ENCODE peak calls at places on chromosomes 4 and X, in four cellular contexts. S, R, G and X are unnamed samples.

GRCh38 chr4:13627185-13627605 is 330 bp downstream of the BOD1L1 start:
- DNase-seq in G (no peak), S (peak; percentile 16), R (no peak), X (peak; percentile 22)

GRCh38 chr4:6991771-6992557 is 51.2 kb upstream of the TADA2B start:
- DNase-seq in G (peak; percentile 59), R (no peak), S (peak; percentile 62), X (no peak)

GRCh38 chr4:16659120-16659519 is 239.3 kb downstream of the LDB2 start:
- DNase-seq in R (no peak), G (peak; percentile 76), S (no peak), X (no peak)

GRCh38 chr4:54913751-54914526 is 211.5 kb downstream of the KDR start:
- DNase-seq in G (no peak), R (no peak), S (no peak), X (no peak)

GRCh38 chr4:121192500-121192899 is 28.4 kb upstream of the TNIP3 start:
- DNase-seq in G (no peak), R (no peak), S (no peak), X (no peak)

GRCh38 chr4:5751918-5752802 is 41.2 kb downstream of the EVC start:
- DNase-seq in R (no peak), S (no peak), G (no peak), X (no peak)

GRCh38 chr4:184680698-184681097 is 31.2 kb downstream of the PRIMPOL start:
- DNase-seq in R (no peak), G (no peak), S (no peak), X (no peak)

GRCh38 chrX:13760428-13760827 is 25.9 kb downstream of the OFD1 start:
- DNase-seq in S (no peak), G (no peak), R (no peak), X (no peak)

GRCh38 chrX:111102636-111103035 is 6.6 kb downstream of the PAK3 start:
- DNase-seq in S (no peak), R (no peak), G (no peak), X (no peak)

GRCh38 chrX:73850124-73851013 is 287.4 kb downstream of the CHIC1 start:
- DNase-seq in S (peak; percentile 62), R (no peak), G (peak; percentile 25), X (no peak)

GRCh38 chrX:40423299-40423698 is 157.5 kb upstream of the ATP6AP2 start:
- DNase-seq in R (no peak), S (no peak), G (peak; percentile 18), X (no peak)

GRCh38 chr4:45629717-45630116 is 494.1 kb downstream of the GABRG1 start:
- DNase-seq in S (no peak), R (no peak), G (peak; percentile 64), X (no peak)

GRCh38 chr4:47221721-47222120 is 190.4 kb downstream of the GABRB1 start:
- DNase-seq in G (no peak), S (no peak), R (no peak), X (no peak)

GRCh38 chrX:107374116-107374515 is 75.3 kb upstream of the FRMPD3 start:
- DNase-seq in R (no peak), S (no peak), G (no peak), X (no peak)

GRCh38 chrX:129618997-129619396 is 35.8 kb downstream of the APLN start:
- DNase-seq in G (no peak), R (no peak), S (peak; percentile 51), X (no peak)

GRCh38 chr4:58515206-58515605 is 1405.0 kb upstream of the IGFBP7 start:
- DNase-seq in R (no peak), S (no peak), G (no peak), X (no peak)
- TF ChIP-seq POLR2A in R (no peak), S (no peak), G (no peak), X (no peak)

GRCh38 chr4:113625902-113626301 is 135.6 kb downstream of the CAMK2D start:
- DNase-seq in R (no peak), S (no peak), G (no peak), X (no peak)

GRCh38 chr4:113623274-113623894 is 138.2 kb downstream of the CAMK2D start:
- DNase-seq in G (no peak), R (no peak), S (no peak), X (no peak)

GRCh38 chr4:113620032-113620431 is 141.5 kb downstream of the CAMK2D start:
- DNase-seq in R (no peak), S (no peak), G (no peak), X (no peak)

GRCh38 chr4:113618205-113618604 is 143.3 kb downstream of the CAMK2D start:
- DNase-seq in G (no peak), R (no peak), S (no peak), X (no peak)

DNA sequence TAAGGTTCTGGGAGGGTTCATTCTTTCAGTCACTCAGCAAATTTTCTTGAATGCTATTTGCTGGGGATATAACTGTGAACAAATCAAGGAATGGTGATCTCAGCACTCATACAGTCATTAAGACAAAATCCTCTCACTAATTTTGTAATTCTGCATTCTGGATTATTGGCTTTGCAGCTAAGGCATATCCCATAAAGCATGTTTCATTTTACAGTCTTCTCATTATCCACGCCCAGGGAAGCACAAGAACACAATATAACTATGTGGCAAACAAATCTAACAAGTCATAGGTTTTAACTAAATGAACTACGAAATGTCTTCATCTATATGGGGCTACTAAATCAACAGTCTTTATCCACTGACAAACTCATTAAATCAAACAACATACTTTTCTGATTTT is 139.9 kb downstream of the CAMK2D start:
- DNase-seq in S (no peak), R (no peak), G (no peak), X (no peak)
- TF ChIP-seq POLR2A in S (no peak), R (no peak), G (no peak), X (no peak)

GRCh38 chr4:73922317-73922716 is 53.1 kb downstream of the CXCL1 start:
- DNase-seq in G (no peak), S (no peak), R (no peak), X (no peak)
- TF ChIP-seq POLR2A in G (no peak), S (no peak), R (no peak), X (no peak)

GRCh38 chr4:2501034-2501594 is 32.2 kb downstream of the RNF4 start:
- DNase-seq in G (no peak), R (no peak), S (no peak), X (no peak)
- TF ChIP-seq POLR2A in G (no peak), R (no peak), S (no peak), X (peak; percentile 60)

DNA sequence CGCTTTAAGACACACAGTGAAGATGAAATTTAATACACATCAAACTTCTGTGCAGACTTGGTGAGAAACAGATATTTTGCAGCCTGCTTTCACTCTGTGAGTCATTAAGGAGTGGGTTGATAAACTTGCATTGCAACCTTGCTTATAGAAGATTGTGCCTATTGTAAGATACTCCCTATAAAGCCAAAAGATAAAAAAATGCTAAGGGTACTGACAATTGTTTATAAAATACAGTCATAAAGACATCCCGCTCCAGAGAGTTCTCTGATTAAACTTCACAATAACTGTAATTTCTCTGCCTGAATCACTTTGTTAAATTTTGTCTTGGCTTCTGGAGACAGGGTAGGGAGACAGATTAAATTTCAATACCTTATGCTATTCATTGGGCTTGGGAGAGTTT is 49.1 kb downstream of the GALNT7 start:
- DNase-seq in R (no peak), S (no peak), G (no peak), X (no peak)
- TF ChIP-seq POLR2A in R (no peak), S (no peak), G (no peak), X (no peak)